ENCODE peak calls at places on chromosome 4, in six cellular contexts. One of them, this sample, is unnamed.

GRCh38 chr4:42119916-42120315 is 32.5 kb downstream of the BEND4 start:
- DNase-seq in testis: no peak
- DNase-seq in activated CD4-positive, alpha-beta T cell treated with anti-CD3 and anti-CD28 coated beads, Interleukin-2, amount 50 U/mL, for 24 hours: no peak
- DNase-seq in left lung: no peak
- DNase-seq in GM10248: no peak
- DNase-seq in NCI-H510A treated with DMSO at 0.1 percent for 48 hours: no peak
- DNase-seq in this sample: no peak

GRCh38 chr4:158799856-158800255 is 31.0 kb downstream of the FNIP2 start:
- DNase-seq in GM10248: no peak
- DNase-seq in left lung: no peak
- DNase-seq in activated CD4-positive, alpha-beta T cell treated with anti-CD3 and anti-CD28 coated beads, Interleukin-2, amount 50 U/mL, for 24 hours: no peak
- DNase-seq in testis: no peak
- DNase-seq in NCI-H510A treated with DMSO at 0.1 percent for 48 hours: no peak
- DNase-seq in this sample: no peak

GRCh38 chr4:24063771-24064170 is 173.9 kb upstream of the PPARGC1A start:
- DNase-seq in NCI-H510A treated with DMSO at 0.1 percent for 48 hours: peak
- DNase-seq in GM10248: no peak
- DNase-seq in activated CD4-positive, alpha-beta T cell treated with anti-CD3 and anti-CD28 coated beads, Interleukin-2, amount 50 U/mL, for 24 hours: no peak
- DNase-seq in testis: no peak
- DNase-seq in left lung: no peak
- DNase-seq in this sample: no peak

GRCh38 chr4:182126096-182126495 is 117.1 kb upstream of the TENM3 start:
- DNase-seq in testis: no peak
- DNase-seq in left lung: no peak
- DNase-seq in GM10248: no peak
- DNase-seq in NCI-H510A treated with DMSO at 0.1 percent for 48 hours: no peak
- DNase-seq in activated CD4-positive, alpha-beta T cell treated with anti-CD3 and anti-CD28 coated beads, Interleukin-2, amount 50 U/mL, for 24 hours: no peak
- DNase-seq in this sample: no peak

GRCh38 chr4:180641495-180641894 is 1601.7 kb upstream of the TENM3 start:
- DNase-seq in testis: no peak
- DNase-seq in left lung: no peak
- DNase-seq in GM10248: no peak
- DNase-seq in NCI-H510A treated with DMSO at 0.1 percent for 48 hours: no peak
- DNase-seq in activated CD4-positive, alpha-beta T cell treated with anti-CD3 and anti-CD28 coated beads, Interleukin-2, amount 50 U/mL, for 24 hours: no peak
- DNase-seq in this sample: no peak

GRCh38 chr4:55447826-55448225 is 52.1 kb downstream of the TMEM165 start:
- DNase-seq in GM10248: no peak
- DNase-seq in NCI-H510A treated with DMSO at 0.1 percent for 48 hours: no peak
- DNase-seq in testis: no peak
- DNase-seq in left lung: no peak
- DNase-seq in activated CD4-positive, alpha-beta T cell treated with anti-CD3 and anti-CD28 coated beads, Interleukin-2, amount 50 U/mL, for 24 hours: no peak
- DNase-seq in this sample: no peak

GRCh38 chr4:150518559-150518958 is 63.4 kb upstream of the MAB21L2 start:
- DNase-seq in activated CD4-positive, alpha-beta T cell treated with anti-CD3 and anti-CD28 coated beads, Interleukin-2, amount 50 U/mL, for 24 hours: no peak
- DNase-seq in left lung: no peak
- DNase-seq in testis: no peak
- DNase-seq in NCI-H510A treated with DMSO at 0.1 percent for 48 hours: no peak
- DNase-seq in GM10248: no peak
- DNase-seq in this sample: no peak

GRCh38 chr4:108160741-108161352 is 7.9 kb downstream of the LEF1 start:
- DNase-seq in testis: no peak
- DNase-seq in NCI-H510A treated with DMSO at 0.1 percent for 48 hours: no peak
- DNase-seq in activated CD4-positive, alpha-beta T cell treated with anti-CD3 and anti-CD28 coated beads, Interleukin-2, amount 50 U/mL, for 24 hours: no peak
- DNase-seq in GM10248: no peak
- DNase-seq in left lung: no peak
- DNase-seq in this sample: no peak

GRCh38 chr4:144734522-144734921 is 88.6 kb downstream of the HHIP start:
- DNase-seq in activated CD4-positive, alpha-beta T cell treated with anti-CD3 and anti-CD28 coated beads, Interleukin-2, amount 50 U/mL, for 24 hours: no peak
- DNase-seq in GM10248: no peak
- DNase-seq in left lung: no peak
- DNase-seq in NCI-H510A treated with DMSO at 0.1 percent for 48 hours: no peak
- DNase-seq in testis: no peak
- DNase-seq in this sample: no peak

GRCh38 chr4:83208371-83208770 is 76.2 kb downstream of the COQ2 start:
- DNase-seq in testis: no peak
- DNase-seq in left lung: no peak
- DNase-seq in NCI-H510A treated with DMSO at 0.1 percent for 48 hours: no peak
- DNase-seq in activated CD4-positive, alpha-beta T cell treated with anti-CD3 and anti-CD28 coated beads, Interleukin-2, amount 50 U/mL, for 24 hours: no peak
- DNase-seq in GM10248: no peak
- DNase-seq in this sample: no peak

GRCh38 chr4:47566975-47567374 is 81.9 kb downstream of the ATP10D start:
- DNase-seq in left lung: no peak
- DNase-seq in GM10248: no peak
- DNase-seq in activated CD4-positive, alpha-beta T cell treated with anti-CD3 and anti-CD28 coated beads, Interleukin-2, amount 50 U/mL, for 24 hours: no peak
- DNase-seq in NCI-H510A treated with DMSO at 0.1 percent for 48 hours: no peak
- DNase-seq in testis: no peak
- DNase-seq in this sample: no peak

GRCh38 chr4:88017516-88018302 is 10.3 kb downstream of the PKD2 start:
- DNase-seq in activated CD4-positive, alpha-beta T cell treated with anti-CD3 and anti-CD28 coated beads, Interleukin-2, amount 50 U/mL, for 24 hours: no peak
- DNase-seq in testis: no peak
- DNase-seq in left lung: no peak
- DNase-seq in NCI-H510A treated with DMSO at 0.1 percent for 48 hours: no peak
- DNase-seq in GM10248: no peak
- DNase-seq in this sample: no peak

GRCh38 chr4:143587703-143588102 is 74.2 kb downstream of the SMARCA5 start:
- DNase-seq in activated CD4-positive, alpha-beta T cell treated with anti-CD3 and anti-CD28 coated beads, Interleukin-2, amount 50 U/mL, for 24 hours: no peak
- DNase-seq in left lung: no peak
- DNase-seq in testis: no peak
- DNase-seq in GM10248: no peak
- DNase-seq in NCI-H510A treated with DMSO at 0.1 percent for 48 hours: no peak
- DNase-seq in this sample: no peak

GRCh38 chr4:41877020-41877796 is 58.0 kb upstream of the TMEM33 start:
- DNase-seq in left lung: no peak
- DNase-seq in NCI-H510A treated with DMSO at 0.1 percent for 48 hours: no peak
- DNase-seq in testis: no peak
- DNase-seq in GM10248: no peak
- DNase-seq in activated CD4-positive, alpha-beta T cell treated with anti-CD3 and anti-CD28 coated beads, Interleukin-2, amount 50 U/mL, for 24 hours: no peak
- DNase-seq in this sample: no peak

GRCh38 chr4:137674066-137674465 is 141.8 kb upstream of the PCDH18 start:
- DNase-seq in activated CD4-positive, alpha-beta T cell treated with anti-CD3 and anti-CD28 coated beads, Interleukin-2, amount 50 U/mL, for 24 hours: no peak
- DNase-seq in NCI-H510A treated with DMSO at 0.1 percent for 48 hours: no peak
- DNase-seq in left lung: no peak
- DNase-seq in GM10248: no peak
- DNase-seq in testis: no peak
- DNase-seq in this sample: no peak

GRCh38 chr4:138037716-138038115 is 204.4 kb downstream of the SLC7A11 start:
- DNase-seq in activated CD4-positive, alpha-beta T cell treated with anti-CD3 and anti-CD28 coated beads, Interleukin-2, amount 50 U/mL, for 24 hours: no peak
- DNase-seq in testis: no peak
- DNase-seq in NCI-H510A treated with DMSO at 0.1 percent for 48 hours: no peak
- DNase-seq in left lung: no peak
- DNase-seq in GM10248: no peak
- DNase-seq in this sample: no peak

GRCh38 chr4:40256329-40256728 is 59.5 kb downstream of the RHOH start:
- DNase-seq in testis: no peak
- DNase-seq in left lung: no peak
- DNase-seq in activated CD4-positive, alpha-beta T cell treated with anti-CD3 and anti-CD28 coated beads, Interleukin-2, amount 50 U/mL, for 24 hours: no peak
- DNase-seq in NCI-H510A treated with DMSO at 0.1 percent for 48 hours: no peak
- DNase-seq in GM10248: no peak
- DNase-seq in this sample: no peak

This sample was measured in heart right ventricle.